ENCODE peak calls at places on chromosomes 2 and 18, in seven cellular contexts. One of them, this sample, is unnamed.

GRCh38 chr18:74506405-74507119 is 10.4 kb downstream of the CNDP2 start:
- DNase-seq in GM12865: no peak
- DNase-seq in neural progenitor cell: no peak
- DNase-seq in AG09319: no peak
- DNase-seq in HepG2: no peak
- DNase-seq in right atrium auricular region: no peak
- DNase-seq in fibroblast of lung: no peak
- DNase-seq in this sample: no peak

GRCh38 chr2:147356157-147356556 is 488.7 kb upstream of the ACVR2A start:
- DNase-seq in fibroblast of lung: no peak
- DNase-seq in neural progenitor cell: no peak
- DNase-seq in GM12865: peak
- DNase-seq in right atrium auricular region: no peak
- DNase-seq in HepG2: no peak
- DNase-seq in AG09319: no peak
- DNase-seq in this sample: no peak

GRCh38 chr18:79068299-79068945 is 772 bp upstream of the ATP9B start:
- DNase-seq in fibroblast of lung: peak
- DNase-seq in HepG2: no peak
- DNase-seq in GM12865: peak
- DNase-seq in neural progenitor cell: no peak
- DNase-seq in right atrium auricular region: no peak
- DNase-seq in AG09319: no peak
- DNase-seq in this sample: no peak

GRCh38 chr18:67896471-67896870 is 380.0 kb upstream of the DSEL start:
- DNase-seq in HepG2: no peak
- DNase-seq in GM12865: no peak
- DNase-seq in AG09319: no peak
- DNase-seq in fibroblast of lung: no peak
- DNase-seq in right atrium auricular region: no peak
- DNase-seq in neural progenitor cell: no peak
- DNase-seq in this sample: no peak

GRCh38 chr2:8692783-8693768 is 11.2 kb downstream of the ID2 start:
- DNase-seq in GM12865: no peak
- DNase-seq in AG09319: no peak
- DNase-seq in right atrium auricular region: no peak
- DNase-seq in HepG2: peak
- DNase-seq in neural progenitor cell: peak
- DNase-seq in fibroblast of lung: peak
- DNase-seq in this sample: peak

GRCh38 chr2:207802650-207803049 is 32.9 kb upstream of the FZD5 start:
- DNase-seq in right atrium auricular region: no peak
- DNase-seq in neural progenitor cell: no peak
- DNase-seq in HepG2: peak
- DNase-seq in AG09319: no peak
- DNase-seq in GM12865: no peak
- DNase-seq in fibroblast of lung: no peak
- DNase-seq in this sample: no peak

GRCh38 chr2:47528874-47529273 is 125.9 kb downstream of the MSH2 start:
- DNase-seq in AG09319: no peak
- DNase-seq in HepG2: no peak
- DNase-seq in neural progenitor cell: no peak
- DNase-seq in right atrium auricular region: no peak
- DNase-seq in GM12865: no peak
- DNase-seq in fibroblast of lung: peak
- DNase-seq in this sample: no peak

GRCh38 chr2:53445376-53446072 is 322.1 kb upstream of the CHAC2 start:
- DNase-seq in HepG2: no peak
- DNase-seq in right atrium auricular region: no peak
- DNase-seq in AG09319: no peak
- DNase-seq in GM12865: no peak
- DNase-seq in fibroblast of lung: peak
- DNase-seq in neural progenitor cell: no peak
- DNase-seq in this sample: no peak

GRCh38 chr2:200454839-200455801 is 54.7 kb downstream of the KCTD18 start:
- DNase-seq in GM12865: peak
- DNase-seq in neural progenitor cell: no peak
- DNase-seq in AG09319: no peak
- DNase-seq in HepG2: peak
- DNase-seq in right atrium auricular region: no peak
- DNase-seq in fibroblast of lung: peak
- DNase-seq in this sample: no peak

GRCh38 chr2:180474716-180475115 is 467.6 kb upstream of the CWC22 start:
- DNase-seq in GM12865: no peak
- DNase-seq in fibroblast of lung: no peak
- DNase-seq in neural progenitor cell: no peak
- DNase-seq in HepG2: no peak
- DNase-seq in right atrium auricular region: no peak
- DNase-seq in AG09319: no peak
- DNase-seq in this sample: no peak

GRCh38 chr2:3107567-3107966 is 270.1 kb downstream of the EIPR1 start:
- DNase-seq in GM12865: no peak
- DNase-seq in right atrium auricular region: no peak
- DNase-seq in neural progenitor cell: no peak
- DNase-seq in AG09319: no peak
- DNase-seq in fibroblast of lung: no peak
- DNase-seq in HepG2: no peak
- DNase-seq in this sample: peak

GRCh38 chr2:99031481-99031880 is 95.5 kb upstream of the CRACDL start:
- DNase-seq in right atrium auricular region: no peak
- DNase-seq in GM12865: no peak
- DNase-seq in neural progenitor cell: no peak
- DNase-seq in HepG2: no peak
- DNase-seq in AG09319: no peak
- DNase-seq in fibroblast of lung: peak
- DNase-seq in this sample: no peak

GRCh38 chr2:173963323-173963816 is 1.8 kb downstream of the SP3 start:
- DNase-seq in AG09319: peak
- DNase-seq in right atrium auricular region: no peak
- DNase-seq in HepG2: peak
- DNase-seq in fibroblast of lung: peak
- DNase-seq in neural progenitor cell: no peak
- DNase-seq in GM12865: peak
- DNase-seq in this sample: peak

GRCh38 chr2:74708296-74708695 is 54.2 kb downstream of the SEMA4F start:
- DNase-seq in AG09319: no peak
- DNase-seq in HepG2: no peak
- DNase-seq in neural progenitor cell: no peak
- DNase-seq in GM12865: no peak
- DNase-seq in fibroblast of lung: no peak
- DNase-seq in right atrium auricular region: no peak
- DNase-seq in this sample: no peak

GRCh38 chr2:27681844-27682243 is 18.2 kb downstream of the SLC4A1AP start:
- DNase-seq in fibroblast of lung: peak
- DNase-seq in neural progenitor cell: no peak
- DNase-seq in right atrium auricular region: no peak
- DNase-seq in HepG2: peak
- DNase-seq in GM12865: no peak
- DNase-seq in AG09319: no peak
- DNase-seq in this sample: no peak

GRCh38 chr2:133844214-133844892 is 276.1 kb upstream of the NCKAP5 start:
- DNase-seq in GM12865: peak
- DNase-seq in fibroblast of lung: peak
- DNase-seq in neural progenitor cell: peak
- DNase-seq in AG09319: peak
- DNase-seq in right atrium auricular region: peak
- DNase-seq in HepG2: peak
- DNase-seq in this sample: peak

GRCh38 chr2:206164261-206164862 is 4.7 kb downstream of the EEF1B2 start:
- DNase-seq in neural progenitor cell: peak
- DNase-seq in GM12865: peak
- DNase-seq in right atrium auricular region: no peak
- DNase-seq in HepG2: peak
- DNase-seq in fibroblast of lung: peak
- DNase-seq in AG09319: peak
- DNase-seq in this sample: no peak

GRCh38 chr18:41767960-41768359 is 187.1 kb upstream of the PIK3C3 start:
- DNase-seq in HepG2: no peak
- DNase-seq in AG09319: no peak
- DNase-seq in neural progenitor cell: peak
- DNase-seq in fibroblast of lung: peak
- DNase-seq in right atrium auricular region: no peak
- DNase-seq in GM12865: peak
- DNase-seq in this sample: peak

GRCh38 chr2:68994864-68995263 is 18.1 kb upstream of the ANTXR1 start:
- DNase-seq in neural progenitor cell: no peak
- DNase-seq in HepG2: no peak
- DNase-seq in GM12865: no peak
- DNase-seq in right atrium auricular region: peak
- DNase-seq in AG09319: peak
- DNase-seq in fibroblast of lung: peak
- DNase-seq in this sample: no peak

GRCh38 chr2:217166241-217166640 is 306.4 kb upstream of the TNP1 start:
- DNase-seq in GM12865: peak
- DNase-seq in HepG2: peak
- DNase-seq in fibroblast of lung: peak
- DNase-seq in right atrium auricular region: no peak
- DNase-seq in neural progenitor cell: peak
- DNase-seq in AG09319: peak
- DNase-seq in this sample: no peak

GRCh38 chr2:102074167-102074778 is 68.3 kb upstream of the IL1R1 start:
- DNase-seq in GM12865: no peak
- DNase-seq in HepG2: no peak
- DNase-seq in neural progenitor cell: no peak
- DNase-seq in right atrium auricular region: no peak
- DNase-seq in fibroblast of lung: no peak
- DNase-seq in AG09319: no peak
- DNase-seq in this sample: no peak

GRCh38 chr2:60549250-60550150 is 4.0 kb downstream of the BCL11A start:
- DNase-seq in AG09319: no peak
- DNase-seq in right atrium auricular region: no peak
- DNase-seq in fibroblast of lung: peak
- DNase-seq in GM12865: peak
- DNase-seq in neural progenitor cell: peak
- DNase-seq in HepG2: no peak
- DNase-seq in this sample: no peak

GRCh38 chr2:23767871-23768611 is 158.9 kb downstream of the ATAD2B start:
- DNase-seq in neural progenitor cell: no peak
- DNase-seq in GM12865: no peak
- DNase-seq in fibroblast of lung: no peak
- DNase-seq in right atrium auricular region: no peak
- DNase-seq in HepG2: no peak
- DNase-seq in AG09319: no peak
- DNase-seq in this sample: no peak

GRCh38 chr2:37648316-37649011 is 23.0 kb downstream of the CDC42EP3 start:
- DNase-seq in fibroblast of lung: no peak
- DNase-seq in neural progenitor cell: no peak
- DNase-seq in AG09319: no peak
- DNase-seq in right atrium auricular region: no peak
- DNase-seq in HepG2: no peak
- DNase-seq in GM12865: peak
- DNase-seq in this sample: no peak

GRCh38 chr2:53755022-53755630 is 12.5 kb upstream of the CHAC2 start:
- DNase-seq in neural progenitor cell: no peak
- DNase-seq in GM12865: no peak
- DNase-seq in HepG2: no peak
- DNase-seq in fibroblast of lung: no peak
- DNase-seq in right atrium auricular region: peak
- DNase-seq in AG09319: no peak
- DNase-seq in this sample: no peak

GRCh38 chr2:14565666-14566065 is 66.9 kb upstream of the LRATD1 start:
- DNase-seq in right atrium auricular region: no peak
- DNase-seq in neural progenitor cell: no peak
- DNase-seq in HepG2: no peak
- DNase-seq in GM12865: no peak
- DNase-seq in fibroblast of lung: no peak
- DNase-seq in AG09319: no peak
- DNase-seq in this sample: no peak
- TF ChIP-seq CTCF in right atrium auricular region: no peak
- TF ChIP-seq CTCF in neural progenitor cell: no peak
- TF ChIP-seq CTCF in HepG2: no peak
- TF ChIP-seq CTCF in GM12865: no peak
- TF ChIP-seq CTCF in fibroblast of lung: no peak
- TF ChIP-seq CTCF in AG09319: no peak
- TF ChIP-seq CTCF in this sample: no peak

DNA sequence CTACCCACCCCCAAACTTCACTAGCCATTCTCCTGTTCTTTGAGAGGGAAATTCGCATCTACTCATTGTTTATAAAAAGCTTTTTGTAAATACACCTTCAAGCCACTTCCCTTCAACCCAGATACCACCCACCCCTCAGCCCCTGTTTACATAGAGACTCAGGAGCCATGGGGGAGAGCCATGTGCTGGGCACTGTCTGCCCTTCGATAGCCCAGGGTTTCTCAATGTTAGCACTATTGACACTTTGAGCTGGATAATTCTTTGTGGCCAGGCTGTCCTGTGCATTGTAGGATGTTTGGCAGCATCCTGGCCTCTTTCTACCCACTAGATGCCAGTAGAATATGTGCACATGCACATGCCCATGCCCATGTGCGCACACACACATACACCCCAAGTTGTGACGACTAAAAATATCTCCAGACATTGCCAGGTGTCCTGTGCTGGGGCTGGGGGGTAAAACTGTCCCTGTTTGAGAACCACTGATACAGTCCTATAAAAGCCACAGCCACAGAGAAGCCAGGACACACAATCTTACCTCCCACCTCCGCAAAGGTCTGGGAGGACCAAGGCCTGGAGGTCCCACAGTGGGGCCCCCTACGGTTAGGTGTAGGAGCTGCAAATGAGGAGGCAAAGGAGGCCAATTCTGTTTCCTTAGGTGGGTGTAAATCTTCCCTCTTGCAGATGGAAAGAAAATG is 44.5 kb upstream of the ASPRV1 start:
- DNase-seq in neural progenitor cell: no peak
- DNase-seq in GM12865: no peak
- DNase-seq in HepG2: no peak
- DNase-seq in fibroblast of lung: no peak
- DNase-seq in right atrium auricular region: no peak
- DNase-seq in AG09319: no peak
- DNase-seq in this sample: peak
- TF ChIP-seq CTCF in neural progenitor cell: peak
- TF ChIP-seq CTCF in GM12865: no peak
- TF ChIP-seq CTCF in HepG2: peak
- TF ChIP-seq CTCF in fibroblast of lung: no peak
- TF ChIP-seq CTCF in right atrium auricular region: no peak
- TF ChIP-seq CTCF in AG09319: no peak
- TF ChIP-seq CTCF in this sample: no peak

DNA sequence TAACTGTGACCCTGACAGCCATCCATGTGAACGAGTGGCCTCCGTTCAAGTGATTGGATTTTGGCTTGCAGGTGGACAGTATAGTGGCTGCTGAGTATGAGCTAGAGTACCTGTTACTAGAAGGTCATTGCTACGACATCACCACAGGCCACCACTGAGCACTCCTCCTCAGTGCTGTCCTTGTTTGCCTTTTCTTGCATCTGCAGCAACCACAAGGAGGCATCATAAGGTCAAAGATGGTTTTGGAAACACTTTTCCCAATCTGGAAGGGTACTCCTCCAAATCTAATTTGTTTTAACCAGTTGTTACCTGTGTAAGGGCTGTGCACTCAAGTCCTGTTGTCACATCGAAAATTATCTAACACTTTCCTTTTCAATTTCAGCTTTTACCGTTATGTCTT is 81.2 kb downstream of the UGGT1 start:
- DNase-seq in AG09319: no peak
- DNase-seq in neural progenitor cell: peak
- DNase-seq in HepG2: peak
- DNase-seq in fibroblast of lung: no peak
- DNase-seq in GM12865: no peak
- DNase-seq in right atrium auricular region: no peak
- DNase-seq in this sample: no peak
- TF ChIP-seq CTCF in AG09319: peak
- TF ChIP-seq CTCF in neural progenitor cell: peak
- TF ChIP-seq CTCF in HepG2: peak
- TF ChIP-seq CTCF in fibroblast of lung: peak
- TF ChIP-seq CTCF in GM12865: no peak
- TF ChIP-seq CTCF in right atrium auricular region: peak
- TF ChIP-seq CTCF in this sample: no peak

GRCh38 chr18:54043484-54044256 is 180.8 kb downstream of the MBD2 start:
- DNase-seq in right atrium auricular region: no peak
- DNase-seq in neural progenitor cell: no peak
- DNase-seq in fibroblast of lung: no peak
- DNase-seq in HepG2: no peak
- DNase-seq in GM12865: no peak
- DNase-seq in AG09319: no peak
- DNase-seq in this sample: no peak
- TF ChIP-seq CTCF in right atrium auricular region: no peak
- TF ChIP-seq CTCF in neural progenitor cell: peak
- TF ChIP-seq CTCF in fibroblast of lung: no peak
- TF ChIP-seq CTCF in HepG2: no peak
- TF ChIP-seq CTCF in GM12865: no peak
- TF ChIP-seq CTCF in AG09319: peak
- TF ChIP-seq CTCF in this sample: no peak

This sample was measured in GM13976.